ENCODE peak calls at places on chromosome 4, in four cellular contexts. Q is SK-N-SH, A is HepG2, S is K562. I is an unnamed sample.

GRCh38 chr4:112766422-112766821 is 129.5 kb downstream of the LARP7 start:
- DNase-seq in Q (no peak), A (no peak), S (no peak), I (no peak)

GRCh38 chr4:165301833-165302232 is 25.6 kb upstream of the MSMO1 start:
- DNase-seq in Q (no peak), A (no peak), S (peak; percentile 15), I (no peak)

GRCh38 chr4:147528054-147528453 is 47.2 kb downstream of the EDNRA start:
- DNase-seq in Q (no peak), A (no peak), S (no peak), I (no peak)

GRCh38 chr4:56606385-56606784 is 74.7 kb downstream of the HOPX start:
- DNase-seq in S (no peak), Q (no peak), A (no peak), I (no peak)

GRCh38 chr4:174516345-174516744 is 5.9 kb downstream of the HPGD start:
- DNase-seq in S (no peak), A (no peak), Q (no peak), I (no peak)

GRCh38 chr4:87005369-87005689 is 70.5 kb downstream of the AFF1 start:
- DNase-seq in S (no peak), Q (no peak), A (no peak), I (no peak)

GRCh38 chr4:24330198-24330972 is 254.0 kb downstream of the DHX15 start:
- DNase-seq in A (no peak), S (no peak), Q (no peak), I (no peak)

GRCh38 chr4:780730-781492 is 45.0 kb downstream of the CPLX1 start:
- DNase-seq in Q (peak; percentile 41), A (no peak), S (no peak), I (no peak)

GRCh38 chr4:128387600-128388351 is 100.2 kb upstream of the PGRMC2 start:
- DNase-seq in Q (no peak), S (no peak), A (no peak), I (no peak)

GRCh38 chr4:127124919-127125318 is 507.8 kb upstream of the INTU start:
- DNase-seq in S (no peak), Q (no peak), A (peak; percentile 1), I (no peak)

GRCh38 chr4:117478702-117479101 is 393.3 kb upstream of the TRAM1L1 start:
- DNase-seq in S (no peak), Q (no peak), A (no peak), I (no peak)

GRCh38 chr4:142778430-142778829 is 67.7 kb downstream of the INPP4B start:
- DNase-seq in A (no peak), Q (no peak), S (no peak), I (no peak)

GRCh38 chr4:129064717-129065116 is 28.6 kb downstream of the SCLT1 start:
- DNase-seq in S (no peak), Q (no peak), A (no peak), I (no peak)

GRCh38 chr4:60743654-60744053 is 456.5 kb upstream of the ADGRL3 start:
- DNase-seq in S (no peak), Q (no peak), A (no peak), I (no peak)

GRCh38 chr4:169251291-169252235 is 19.2 kb downstream of the SH3RF1 start:
- DNase-seq in Q (no peak), A (peak; percentile 82), S (no peak), I (no peak)

GRCh38 chr4:945274-946102 is 13.2 kb downstream of the TMEM175 start:
- DNase-seq in A (peak; percentile 39), S (no peak), Q (peak; percentile 19), I (no peak)

GRCh38 chr4:967113-968104 is 6.0 kb downstream of the DGKQ start:
- DNase-seq in S (no peak), A (no peak), Q (no peak), I (no peak)

GRCh38 chr4:113978561-113979156 is 788 bp downstream of the ARSJ start:
- DNase-seq in A (no peak), Q (peak; percentile 50), S (no peak), I (no peak)

GRCh38 chr4:12761694-12762093 is 722.4 kb downstream of the RAB28 start:
- DNase-seq in A (no peak), Q (no peak), S (no peak), I (no peak)

GRCh38 chr4:141425124-141425523 is 204.4 kb downstream of the ZNF330 start:
- DNase-seq in S (no peak), A (no peak), Q (no peak), I (no peak)

GRCh38 chr4:144710526-144710912 is 64.6 kb downstream of the HHIP start:
- DNase-seq in A (no peak), S (no peak), Q (no peak), I (no peak)

GRCh38 chr4:139522457-139522856 is 33.6 kb downstream of the SETD7 start:
- DNase-seq in S (no peak), A (peak; percentile 5), Q (no peak), I (no peak)

GRCh38 chr4:152106781-152107321 is 346.0 kb upstream of the GATB start:
- DNase-seq in A (no peak), Q (no peak), S (no peak), I (no peak)

GRCh38 chr4:142656178-142656577 is 189.9 kb downstream of the INPP4B start:
- DNase-seq in S (no peak), Q (no peak), A (no peak), I (no peak)

GRCh38 chr4:77358315-77358928 is 201.4 kb downstream of the CCNG2 start:
- DNase-seq in A (peak; percentile 19), Q (peak; percentile 42), S (peak; percentile 47), I (no peak)

GRCh38 chr4:55921093-55921492 is 27.7 kb upstream of the CEP135 start:
- DNase-seq in A (no peak), Q (no peak), S (no peak), I (no peak)

GRCh38 chr4:41212221-41213203 is 1.8 kb downstream of the APBB2 start:
- DNase-seq in S (no peak), A (peak; percentile 64), Q (peak; percentile 55), I (peak; percentile 70)

GRCh38 chr4:108130955-108131354 is 37.8 kb downstream of the LEF1 start:
- DNase-seq in S (no peak), A (no peak), Q (no peak), I (no peak)

GRCh38 chr4:143701365-143701764 is 890 bp upstream of the FREM3 start:
- DNase-seq in Q (no peak), S (no peak), A (no peak), I (no peak)

DNA sequence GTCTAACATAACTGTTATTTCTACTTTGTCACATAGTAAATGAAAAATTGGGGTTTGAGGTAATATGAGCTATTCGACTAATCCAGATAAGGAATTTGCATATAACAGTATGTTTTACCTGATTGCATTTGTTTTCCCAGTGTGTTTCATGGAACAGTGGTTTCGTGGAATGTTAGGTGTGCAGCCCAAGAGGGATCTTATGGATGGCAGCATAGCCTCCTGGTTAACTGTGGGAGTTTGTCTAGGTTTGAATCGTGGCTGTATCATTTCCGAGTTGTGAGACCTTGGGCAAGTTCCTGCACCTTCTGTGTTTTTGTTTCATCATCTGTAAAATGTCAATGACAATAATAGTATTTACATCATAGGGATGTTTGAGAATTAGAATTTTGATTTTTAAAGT is 7.9 kb downstream of the BMPR1B start:
- DNase-seq in A (no peak), S (no peak), Q (no peak), I (no peak)
- TF ChIP-seq EP300 in A (no peak), S (no peak), Q (no peak), I (no peak)

GRCh38 chr4:17165256-17165655 is 266.8 kb upstream of the LDB2 start:
- DNase-seq in S (no peak), A (no peak), Q (no peak), I (no peak)

GRCh38 chr4:17169699-17170098 is 271.3 kb upstream of the LDB2 start:
- DNase-seq in A (no peak), Q (no peak), S (no peak), I (no peak)

GRCh38 chr4:17166954-17167353 is 268.5 kb upstream of the LDB2 start:
- DNase-seq in S (no peak), Q (no peak), A (no peak), I (no peak)

GRCh38 chr4:17164656-17165055 is 266.2 kb upstream of the LDB2 start:
- DNase-seq in A (no peak), Q (no peak), S (no peak), I (no peak)

GRCh38 chr4:17168571-17168970 is 270.1 kb upstream of the LDB2 start:
- DNase-seq in S (no peak), A (no peak), Q (no peak), I (no peak)
- TF ChIP-seq MXI1 in S (no peak), A (no peak), Q (no peak), I (no peak)

GRCh38 chr4:58139269-58139668 is 1029.1 kb upstream of the IGFBP7 start:
- DNase-seq in A (no peak), Q (peak; percentile 22), S (no peak), I (no peak)
- TF ChIP-seq EP300 in A (no peak), Q (no peak), S (no peak), I (no peak)

GRCh38 chr4:93832097-93832496 is 3.5 kb downstream of the ATOH1 start:
- DNase-seq in Q (no peak), A (no peak), S (no peak), I (no peak)
- TF ChIP-seq MXI1 in Q (no peak), A (no peak), S (no peak), I (no peak)

GRCh38 chr4:184898793-184899192 is 73.0 kb upstream of the ACSL1 start:
- DNase-seq in A (no peak), S (no peak), Q (no peak), I (no peak)

GRCh38 chr4:184895012-184895795 is 69.4 kb upstream of the ACSL1 start:
- DNase-seq in Q (no peak), A (no peak), S (no peak), I (no peak)

GRCh38 chr4:184899261-184900134 is 73.7 kb upstream of the ACSL1 start:
- DNase-seq in S (no peak), A (no peak), Q (no peak), I (no peak)

GRCh38 chr4:184897807-184898388 is 72.1 kb upstream of the ACSL1 start:
- DNase-seq in S (no peak), Q (no peak), A (no peak), I (no peak)

DNA sequence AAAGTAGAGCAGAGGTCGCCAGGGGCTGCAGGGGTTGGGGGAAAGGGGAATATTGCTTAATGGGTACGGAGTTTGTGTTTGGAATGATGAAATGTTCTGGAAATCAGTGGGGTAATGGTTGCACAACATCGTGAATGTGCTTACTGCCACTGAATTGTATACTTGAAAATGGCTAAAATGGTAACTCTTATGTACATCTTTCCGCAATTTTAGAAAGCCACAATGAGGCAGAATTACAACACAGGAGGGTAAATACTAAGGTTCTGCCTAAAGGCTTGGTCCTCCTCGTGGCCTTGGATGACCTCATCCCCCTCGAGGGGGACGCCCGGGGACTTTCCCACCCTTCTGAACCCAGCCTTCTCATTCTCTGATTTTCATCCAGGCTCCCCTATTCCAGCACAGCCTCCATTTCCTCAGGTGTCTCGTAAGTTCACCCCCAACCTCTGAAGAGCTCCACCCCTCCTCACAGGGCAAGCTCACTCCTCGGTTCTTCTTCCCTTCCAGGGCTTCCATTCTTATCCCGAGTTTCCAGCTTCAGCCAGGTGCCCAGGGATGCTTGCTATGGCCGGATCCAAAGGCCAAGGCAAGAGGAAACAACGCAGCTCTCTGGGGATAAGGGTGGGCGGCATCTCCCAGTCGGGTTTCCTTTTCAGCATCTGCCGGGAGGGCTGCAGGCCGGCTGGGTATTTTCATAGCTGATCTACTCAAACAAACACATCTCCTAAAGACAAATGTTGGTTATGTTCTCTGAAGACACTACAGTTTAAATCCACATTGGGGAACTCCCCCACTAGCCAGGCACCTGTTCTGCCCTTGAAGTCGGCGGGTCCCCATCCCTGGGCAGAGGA is 71.3 kb upstream of the ACSL1 start:
- DNase-seq in S (no peak), Q (no peak), A (peak; percentile 46), I (no peak)
- TF ChIP-seq EP300 in S (no peak), Q (no peak), A (no peak), I (no peak)

GRCh38 chr4:149897784-149898183 is 82.1 kb upstream of the IQCM start:
- DNase-seq in A (no peak), Q (no peak), S (peak; percentile 5), I (no peak)
- TF ChIP-seq MXI1 in A (no peak), Q (no peak), S (no peak), I (no peak)

I was measured in GM12878.